ENCODE peak calls at places on chromosomes 13 and 19, in ten cellular contexts. V is lower leg skin; K is HFF-Myc; I is BE2C; W is tibial nerve; A is endodermal cell; E is endothelial cell; G is AG09309; F is ovary; J is CD4-positive, alpha-beta T cell. O is an unnamed sample.

GRCh38 chr13:30037306-30037705 is 186.9 kb upstream of the UBL3 start:
- DNase-seq in E (peak), K (no peak), V (no peak), I (peak), J (no peak), A (peak), G (no peak), F (no peak), W (no peak), O (no peak)

GRCh38 chr19:50703915-50704548 is 15.6 kb downstream of the SHANK1 start:
- DNase-seq in V (no peak), E (no peak), I (peak), K (no peak), W (no peak), F (no peak), G (no peak), J (no peak), A (peak), O (no peak)

GRCh38 chr19:38583985-38584305 is 33.8 kb downstream of the MAP4K1 start:
- DNase-seq in F (no peak), W (no peak), K (no peak), V (no peak), A (no peak), I (no peak), J (no peak), E (no peak), G (no peak), O (no peak)

GRCh38 chr19:51259348-51260245 is 8.7 kb downstream of the SIGLECL1 start:
- DNase-seq in A (peak), V (no peak), K (no peak), W (peak), G (no peak), E (peak), J (no peak), F (no peak), I (peak), O (no peak)

GRCh38 chr13:114130131-114130707 is 2.2 kb downstream of the RASA3 start:
- DNase-seq in A (peak), E (no peak), J (no peak), I (no peak), F (no peak), G (no peak), W (no peak), V (no peak), K (no peak), O (no peak)

GRCh38 chr13:111204438-111205177 is 89.5 kb downstream of the ARHGEF7 start:
- DNase-seq in I (no peak), E (no peak), V (peak), W (peak), F (peak), J (no peak), G (peak), A (peak), K (no peak), O (no peak)

GRCh38 chr19:33755314-33756020 is 41.2 kb upstream of the KCTD15 start:
- DNase-seq in G (no peak), K (no peak), F (no peak), I (no peak), V (no peak), E (no peak), A (no peak), W (no peak), J (no peak), O (no peak)

GRCh38 chr13:29925457-29925856 is 75.0 kb upstream of the UBL3 start:
- DNase-seq in G (peak), A (no peak), W (peak), I (peak), V (peak), F (peak), K (no peak), E (no peak), J (no peak), O (peak)

GRCh38 chr19:34431681-34432402 is 3.7 kb downstream of the UBA2 start:
- DNase-seq in A (no peak), V (no peak), F (no peak), W (no peak), K (no peak), E (no peak), G (no peak), I (no peak), J (no peak), O (no peak)

GRCh38 chr19:43812259-43812658 is 10.0 kb upstream of the LYPD5 start:
- DNase-seq in A (no peak), W (no peak), J (no peak), K (no peak), E (no peak), V (no peak), F (no peak), G (no peak), I (no peak), O (no peak)

GRCh38 chr13:25762795-25763377 is 288.9 kb downstream of the SHISA2 start:
- DNase-seq in G (no peak), W (no peak), K (no peak), E (no peak), V (no peak), F (no peak), J (no peak), I (no peak), A (no peak), O (no peak)

GRCh38 chr19:9875796-9876195 is 40.7 kb downstream of the PIN1 start:
- DNase-seq in W (no peak), J (no peak), E (no peak), F (no peak), G (no peak), I (no peak), K (no peak), A (no peak), V (no peak), O (no peak)

GRCh38 chr19:33292595-33293254 is 9.6 kb downstream of the CEBPA start:
- DNase-seq in J (no peak), I (no peak), K (no peak), F (no peak), A (no peak), V (peak), E (no peak), W (no peak), G (no peak), O (no peak)

GRCh38 chr13:77494226-77494625 is 41.3 kb upstream of the SCEL start:
- DNase-seq in E (no peak), I (no peak), J (no peak), F (no peak), W (no peak), A (no peak), G (no peak), K (no peak), V (no peak), O (no peak)

GRCh38 chr13:77853701-77854100 is 64.9 kb downstream of the EDNRB start:
- DNase-seq in J (no peak), K (no peak), G (no peak), E (no peak), V (no peak), I (no peak), A (peak), W (no peak), F (no peak), O (no peak)

GRCh38 chr19:35044317-35045117 is 3.0 kb downstream of the HPN start:
- DNase-seq in J (no peak), W (peak), E (peak), I (peak), A (peak), V (no peak), G (no peak), F (no peak), K (peak), O (peak)

DNA sequence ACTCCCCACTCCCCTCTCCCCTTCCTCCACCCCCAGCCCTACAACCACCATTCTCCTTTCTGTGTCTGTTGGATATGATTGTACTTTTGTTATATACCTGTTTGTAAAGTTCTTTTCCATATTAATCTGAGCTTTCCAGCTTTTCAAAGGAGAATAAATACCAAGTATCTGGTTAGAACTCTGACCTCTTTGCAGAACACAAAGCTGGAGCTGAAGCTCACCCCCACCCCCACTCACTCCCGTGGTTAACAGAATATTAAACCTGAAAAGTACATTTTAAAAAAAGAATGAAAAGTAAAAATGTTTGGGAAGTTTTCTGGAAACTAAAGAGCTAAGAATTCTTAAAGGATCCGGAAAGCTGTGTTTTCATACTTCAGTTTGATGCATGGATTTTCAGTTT is 155.2 kb upstream of the RNF113B start:
- DNase-seq in J (no peak), G (no peak), K (no peak), F (no peak), E (no peak), A (peak), V (peak), W (no peak), I (no peak), O (no peak)
- TF ChIP-seq CTCF in J (no peak), G (no peak), K (no peak), F (no peak), E (no peak), A (no peak), V (no peak), W (no peak), I (no peak), O (no peak)

GRCh38 chr19:616276-616675 is 17.1 kb downstream of the POLRMT start:
- DNase-seq in J (no peak), W (no peak), A (no peak), K (no peak), G (no peak), E (no peak), V (no peak), F (no peak), I (no peak), O (no peak)

GRCh38 chr19:618247-618619 is 15.1 kb downstream of the POLRMT start:
- DNase-seq in K (no peak), J (no peak), G (no peak), W (no peak), I (no peak), A (no peak), F (no peak), E (no peak), V (no peak), O (no peak)

GRCh38 chr19:617551-618246 is 15.6 kb downstream of the POLRMT start:
- DNase-seq in I (no peak), K (no peak), J (no peak), G (no peak), V (no peak), F (no peak), A (no peak), W (no peak), E (no peak), O (no peak)

GRCh38 chr19:615619-616018 is 17.7 kb downstream of the POLRMT start:
- DNase-seq in F (no peak), G (no peak), V (no peak), I (no peak), E (no peak), J (no peak), K (no peak), A (no peak), W (no peak), O (no peak)

GRCh38 chr19:616732-617526 is 16.4 kb downstream of the POLRMT start:
- DNase-seq in A (no peak), E (no peak), I (no peak), F (no peak), W (no peak), K (no peak), G (no peak), V (no peak), J (no peak), O (no peak)
- TF ChIP-seq CTCF in A (no peak), E (no peak), I (no peak), F (no peak), W (no peak), K (no peak), G (no peak), V (no peak), J (no peak), O (no peak)

GRCh38 chr13:113001251-113002140 is 32.5 kb downstream of the MCF2L start:
- DNase-seq in I (peak), K (no peak), F (no peak), W (no peak), J (no peak), A (peak), G (no peak), V (no peak), E (no peak), O (no peak)
- TF ChIP-seq CTCF in I (no peak), K (no peak), F (no peak), W (no peak), J (no peak), A (no peak), G (no peak), V (no peak), E (no peak), O (no peak)

GRCh38 chr19:7680606-7681335 is at the start of gene TRAPPC5:
- DNase-seq in J (peak), G (peak), V (peak), E (peak), K (peak), F (peak), W (peak), I (peak), A (peak), O (peak)

GRCh38 chr19:7679771-7680605 is 645 bp upstream of the TRAPPC5 start:
- DNase-seq in W (no peak), J (no peak), I (no peak), F (no peak), E (no peak), G (no peak), V (no peak), K (no peak), A (no peak), O (no peak)

GRCh38 chr19:7677664-7678311 is 898 bp downstream of the MCEMP1 start:
- DNase-seq in W (no peak), J (no peak), K (no peak), E (no peak), I (no peak), V (no peak), F (no peak), G (no peak), A (no peak), O (no peak)

GRCh38 chr19:7676854-7677253 is at the start of gene MCEMP1:
- DNase-seq in J (no peak), K (no peak), G (no peak), I (no peak), V (peak), W (no peak), E (no peak), F (no peak), A (no peak), O (no peak)

DNA sequence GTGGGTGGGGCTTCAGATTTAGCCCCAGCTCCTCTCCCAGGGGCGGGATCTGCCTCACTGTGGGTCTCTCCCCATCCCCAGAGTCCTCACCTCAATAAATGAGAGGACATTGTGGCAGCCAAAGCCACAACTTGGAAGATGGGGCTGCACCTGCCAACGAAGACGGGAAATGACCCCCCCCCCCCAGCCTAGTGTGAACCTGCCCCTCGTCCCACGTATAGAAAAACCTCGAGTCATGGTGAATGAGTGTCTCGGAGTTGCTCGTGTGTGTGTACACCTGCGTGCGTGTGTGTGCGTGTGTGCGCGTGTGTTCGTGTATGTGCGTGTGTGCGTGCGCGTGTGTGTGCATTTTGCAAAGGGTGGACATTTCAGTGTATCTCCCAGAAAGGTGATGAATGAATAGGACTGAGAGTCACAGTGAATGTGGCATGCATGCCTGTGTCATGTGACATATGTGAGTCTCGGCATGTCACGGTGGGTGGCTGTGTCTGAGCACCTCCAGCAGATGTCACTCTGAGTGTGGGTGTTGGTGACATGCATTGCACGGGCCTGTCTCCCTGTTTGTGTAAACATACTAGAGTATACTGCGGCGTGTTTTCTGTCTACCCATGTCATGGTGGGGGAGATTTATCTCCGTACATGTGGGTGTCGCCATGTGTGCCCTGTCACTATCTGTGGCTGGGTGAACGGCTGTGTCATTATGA is 1.5 kb upstream of the TRAPPC5 start:
- DNase-seq in A (no peak), F (no peak), E (no peak), K (no peak), G (no peak), I (peak), W (no peak), V (no peak), J (peak), O (no peak)
- TF ChIP-seq CTCF in A (no peak), F (no peak), E (no peak), K (no peak), G (no peak), I (peak), W (no peak), V (no peak), J (peak), O (no peak)

GRCh38 chr19:41706741-41707501 is 1.5 kb upstream of the CEACAM5 start:
- DNase-seq in F (no peak), I (peak), A (peak), W (no peak), J (peak), E (peak), K (no peak), G (no peak), V (peak), O (no peak)
- TF ChIP-seq CTCF in F (no peak), I (peak), A (peak), W (peak), J (peak), E (peak), K (peak), G (peak), V (no peak), O (no peak)

GRCh38 chr19:4414800-4415251 is 12.4 kb downstream of the CHAF1A start:
- DNase-seq in W (no peak), V (no peak), K (no peak), J (no peak), G (no peak), I (no peak), E (no peak), F (peak), A (peak), O (no peak)
- TF ChIP-seq CTCF in W (no peak), V (no peak), K (no peak), J (no peak), G (no peak), I (no peak), E (no peak), F (no peak), A (no peak), O (no peak)

GRCh38 chr13:95552208-95552538 is 347 bp upstream of the CLDN10 start:
- DNase-seq in W (no peak), E (no peak), A (no peak), I (no peak), G (no peak), K (no peak), F (no peak), J (no peak), V (no peak), O (no peak)

GRCh38 chr13:95553271-95553588 is 710 bp downstream of the CLDN10 start:
- DNase-seq in A (no peak), W (no peak), F (no peak), V (no peak), I (no peak), K (no peak), J (no peak), G (no peak), E (no peak), O (no peak)

GRCh38 chr13:95556981-95557380 is 4.5 kb downstream of the CLDN10 start:
- DNase-seq in I (no peak), V (no peak), K (no peak), F (no peak), W (no peak), E (no peak), G (no peak), J (no peak), A (no peak), O (no peak)

GRCh38 chr13:95553614-95554385 is 1.3 kb downstream of the CLDN10 start:
- DNase-seq in E (peak), F (no peak), K (no peak), I (no peak), A (peak), V (no peak), J (no peak), W (no peak), G (no peak), O (no peak)

DNA sequence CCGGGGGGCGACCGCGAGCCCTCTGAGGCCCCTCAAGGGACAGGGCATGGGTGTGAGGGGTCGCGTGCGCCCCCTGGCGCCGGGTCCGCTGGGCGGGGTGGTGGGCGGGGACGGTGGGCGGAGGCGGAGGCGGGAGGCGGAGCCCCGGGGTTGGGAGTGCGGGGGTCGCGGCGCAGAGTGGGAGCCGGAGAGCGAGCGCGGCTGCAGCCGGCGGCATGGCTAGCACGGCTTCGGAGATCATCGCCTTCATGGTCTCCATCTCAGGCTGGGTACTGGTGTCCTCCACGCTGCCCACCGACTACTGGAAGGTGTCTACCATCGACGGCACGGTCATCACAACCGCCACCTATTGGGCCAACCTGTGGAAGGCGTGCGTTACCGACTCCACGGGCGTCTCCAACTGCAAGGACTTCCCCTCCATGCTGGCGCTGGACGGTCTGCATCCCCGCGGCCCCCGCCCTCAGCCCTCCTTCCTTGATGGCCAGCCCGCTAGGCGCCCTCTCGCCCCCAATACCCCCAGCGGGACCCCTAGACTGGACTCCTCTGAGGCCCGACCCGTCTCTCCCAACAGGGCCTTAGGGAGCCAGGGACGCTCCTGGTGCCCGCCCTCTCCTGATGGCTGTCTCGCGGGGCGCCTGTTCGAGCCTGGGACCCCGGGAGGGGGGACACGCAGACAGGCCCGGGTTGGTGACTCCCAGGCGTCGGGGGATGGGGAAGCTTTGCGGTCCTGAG is at the start of gene CLDN10:
- DNase-seq in I (no peak), V (no peak), F (no peak), E (peak), W (no peak), J (no peak), A (peak), K (no peak), G (no peak), O (no peak)
- TF ChIP-seq CTCF in I (no peak), V (no peak), F (no peak), E (peak), W (no peak), J (no peak), A (peak), K (peak), G (no peak), O (no peak)

DNA sequence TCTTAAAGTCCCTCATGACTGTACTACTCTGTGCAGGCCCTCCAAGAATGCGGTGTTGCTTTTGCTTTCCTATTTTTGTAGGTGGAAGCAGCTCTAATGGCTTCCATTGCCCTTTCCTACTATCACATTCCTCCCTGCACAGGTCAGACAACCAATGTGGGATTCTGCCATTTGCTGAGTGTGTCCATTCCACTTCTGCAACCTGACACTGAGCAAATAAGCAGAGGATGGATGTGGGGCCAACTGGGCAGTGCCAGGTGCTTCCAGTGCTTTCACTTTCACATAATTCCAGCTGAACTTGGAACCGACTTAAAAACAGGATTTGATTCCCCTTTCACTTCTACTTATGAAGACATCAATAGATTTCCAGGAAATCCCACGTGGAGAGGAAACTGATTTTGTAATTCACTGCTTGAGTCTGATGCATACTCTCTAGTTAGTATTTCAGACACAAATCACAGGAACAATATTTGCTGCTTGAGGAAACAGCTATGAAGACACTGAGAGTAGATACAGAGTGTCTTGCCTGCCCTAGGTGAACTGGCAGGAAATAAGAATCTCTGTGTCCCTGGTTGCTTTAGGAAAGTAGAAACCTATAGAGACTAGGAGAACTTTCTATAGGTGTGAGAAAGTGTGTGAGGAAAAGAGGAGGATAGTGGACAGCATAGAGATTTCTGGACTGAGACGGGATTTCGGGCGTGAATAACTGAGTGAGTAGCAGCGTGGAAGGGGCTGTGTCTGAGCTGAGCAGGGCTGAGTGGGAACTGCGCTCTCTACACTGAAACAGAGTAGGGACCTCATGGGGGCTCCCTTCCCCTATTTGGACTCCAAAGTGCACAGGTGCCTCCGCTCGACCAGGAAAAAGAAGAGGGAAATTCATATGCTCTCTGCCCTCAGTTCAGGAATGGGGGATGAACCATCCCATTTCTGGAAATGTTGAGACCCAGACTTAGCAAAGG is 22.5 kb downstream of the LGALS16 start:
- DNase-seq in K (no peak), J (no peak), V (no peak), W (no peak), A (no peak), F (no peak), E (no peak), I (no peak), G (no peak), O (no peak)
- TF ChIP-seq CTCF in K (no peak), J (no peak), V (no peak), W (no peak), A (no peak), F (no peak), E (no peak), I (no peak), G (no peak), O (no peak)

O was measured in omental fat pad.